ENCODE peak calls at places on chromosomes 16 and 17, in six cellular contexts. E, Z, T, G, W and Y are unnamed samples. For H3K9me3 and H3K4me1, the result is how much of the 10 kb centered on the place peaks cover.

GRCh38 chr17:10114931-10115535 is 83.4 kb downstream of the GAS7 start:
- DNase-seq in T (peak), W (peak), E (peak), G (no peak), Z (peak), Y (peak)

GRCh38 chr17:81394831-81395599 is at the start of gene BAHCC1:
- DNase-seq in E (no peak), T (peak), Z (peak), G (peak), W (peak), Y (peak)

GRCh38 chr16:87836844-87837581 is 32.3 kb downstream of the SLC7A5 start:
- DNase-seq in W (no peak), E (no peak), Z (no peak), G (no peak), T (no peak), Y (no peak)

GRCh38 chr17:78257810-78258322 is 26.4 kb downstream of the TMEM235 start:
- DNase-seq in W (peak), Z (no peak), E (no peak), G (peak), T (peak), Y (no peak)

GRCh38 chr17:79647456-79647915 is 36.6 kb upstream of the RBFOX3 start:
- DNase-seq in Z (peak), T (no peak), E (no peak), G (no peak), W (no peak), Y (no peak)

GRCh38 chr16:66731101-66731500 is 20.3 kb downstream of the DYNC1LI2 start:
- DNase-seq in E (no peak), G (no peak), T (no peak), W (peak), Z (no peak), Y (no peak)

GRCh38 chr16:86428729-86429472 is 81.4 kb upstream of the FOXF1 start:
- DNase-seq in Z (no peak), W (no peak), E (peak), G (no peak), T (no peak), Y (peak)

GRCh38 chr17:33200587-33200986 is 92.5 kb downstream of the ASIC2 start:
- DNase-seq in T (peak), G (no peak), Z (no peak), E (no peak), W (no peak), Y (no peak)

GRCh38 chr16:54829691-54830090 is 101.0 kb upstream of the IRX5 start:
- DNase-seq in W (no peak), T (no peak), G (no peak), Z (no peak), E (no peak), Y (no peak)

GRCh38 chr16:9845661-9846361 is 336.4 kb downstream of the GRIN2A start:
- DNase-seq in Z (no peak), G (no peak), T (no peak), E (no peak), W (no peak), Y (no peak)

GRCh38 chr17:9002610-9003354 is 18.5 kb upstream of the NTN1 start:
- DNase-seq in W (no peak), G (no peak), T (no peak), E (no peak), Z (no peak), Y (no peak)

GRCh38 chr16:724188-725040 is 1.8 kb downstream of the CCDC78 start:
- DNase-seq in T (no peak), W (peak), E (peak), G (no peak), Z (no peak), Y (peak)

GRCh38 chr17:28547096-28547622 is 5.3 kb downstream of the UNC119 start:
- DNase-seq in T (no peak), G (no peak), E (no peak), Z (no peak), W (no peak), Y (no peak)

GRCh38 chr17:81030726-81031570 is 4.0 kb upstream of the BAIAP2 start:
- DNase-seq in G (peak), W (no peak), Z (peak), E (no peak), T (no peak), Y (no peak)

GRCh38 chr17:22463110-22463850 is 771.0 kb downstream of the KCNJ18 start:
- DNase-seq in E (peak), W (no peak), T (no peak), G (no peak), Z (no peak), Y (no peak)

GRCh38 chr17:22461460-22462145 is 769.3 kb downstream of the KCNJ18 start:
- DNase-seq in T (no peak), G (no peak), E (no peak), Z (no peak), W (no peak), Y (no peak)

GRCh38 chr17:22460461-22461063 is 768.2 kb downstream of the KCNJ18 start:
- DNase-seq in G (no peak), Z (no peak), T (no peak), W (no peak), E (no peak), Y (no peak)

GRCh38 chr17:22462461-22462860 is 770.1 kb downstream of the KCNJ18 start:
- DNase-seq in T (no peak), W (no peak), E (peak), G (no peak), Z (no peak), Y (no peak)

GRCh38 chr17:22459331-22459952 is 767.1 kb downstream of the KCNJ18 start:
- DNase-seq in E (no peak), G (no peak), T (no peak), W (no peak), Z (no peak), Y (no peak)
- H3K9me3 ChIP-seq in E (under half), G (under half), T (under half), W (under half), Z (under half), Y (under half)

GRCh38 chr17:11622468-11622867 is 24.2 kb downstream of the DNAH9 start:
- DNase-seq in E (no peak), T (no peak), G (no peak), W (no peak), Z (no peak), Y (no peak)

GRCh38 chr17:11624968-11625367 is 26.7 kb downstream of the DNAH9 start:
- DNase-seq in E (no peak), W (no peak), T (no peak), Z (no peak), G (no peak), Y (no peak)

DNA sequence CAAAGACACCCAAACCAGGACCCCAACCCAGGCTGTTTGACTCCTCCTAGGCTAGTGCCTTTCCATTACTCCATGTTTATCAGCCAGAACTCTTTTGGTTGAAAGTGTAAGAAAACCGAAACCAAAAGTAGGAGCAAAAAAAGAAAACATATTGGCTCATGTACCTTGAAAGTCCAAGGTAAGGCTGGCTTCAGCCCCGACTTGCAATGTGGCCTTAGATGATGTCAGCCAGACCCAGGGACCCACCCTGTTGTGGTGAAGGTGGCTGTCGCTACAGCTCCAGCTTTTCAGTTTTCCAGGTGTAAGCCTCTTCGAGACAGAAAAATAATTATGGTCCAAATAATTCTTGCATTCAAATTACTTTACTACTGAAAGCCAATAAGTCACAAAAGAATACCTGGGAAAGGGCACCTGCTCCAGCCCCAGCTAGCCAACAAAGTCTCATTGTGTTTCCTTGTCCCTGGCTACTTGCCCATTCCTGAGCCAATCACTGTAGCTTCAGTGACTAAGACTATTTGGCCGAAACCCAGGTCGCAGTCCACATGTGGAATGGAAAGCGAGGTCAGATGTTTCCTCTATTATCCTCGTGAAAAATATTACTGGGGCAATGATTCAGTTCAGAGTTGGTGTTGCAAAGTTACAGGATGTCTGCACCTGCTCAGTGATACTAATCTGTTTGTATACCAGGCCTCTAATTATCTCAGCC is 20.7 kb downstream of the DNAH9 start:
- DNase-seq in T (no peak), Z (no peak), W (no peak), E (no peak), G (no peak), Y (peak)
- H3K4me1 ChIP-seq in T (under half), Z (under half), W (under half), E (under half), G (under half), Y (under half)

DNA sequence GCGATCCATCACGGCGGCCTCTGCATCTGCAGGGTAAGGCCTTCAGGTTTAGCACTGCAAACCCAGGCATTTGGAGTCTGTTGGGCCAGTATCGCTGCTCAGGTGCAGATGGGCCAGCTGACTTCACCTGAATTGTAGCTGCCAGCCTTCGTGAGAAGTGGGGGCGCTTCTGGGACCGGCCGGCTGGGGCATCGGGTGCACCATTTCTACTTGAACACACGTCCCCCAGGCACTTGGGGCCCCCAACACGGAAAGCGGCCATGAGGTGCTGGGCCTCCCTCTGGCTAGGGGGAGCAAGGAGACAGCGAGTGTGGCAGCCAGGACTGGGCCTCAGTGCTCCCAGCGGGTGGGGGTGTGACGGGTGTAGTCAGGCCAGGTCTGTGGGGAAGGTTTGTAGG is 767.6 kb downstream of the KCNJ18 start:
- DNase-seq in E (no peak), G (no peak), Z (no peak), T (no peak), W (no peak), Y (no peak)
- H3K9me3 ChIP-seq in E (under half), G (under half), Z (under half), T (under half), W (under half), Y (under half)

DNA sequence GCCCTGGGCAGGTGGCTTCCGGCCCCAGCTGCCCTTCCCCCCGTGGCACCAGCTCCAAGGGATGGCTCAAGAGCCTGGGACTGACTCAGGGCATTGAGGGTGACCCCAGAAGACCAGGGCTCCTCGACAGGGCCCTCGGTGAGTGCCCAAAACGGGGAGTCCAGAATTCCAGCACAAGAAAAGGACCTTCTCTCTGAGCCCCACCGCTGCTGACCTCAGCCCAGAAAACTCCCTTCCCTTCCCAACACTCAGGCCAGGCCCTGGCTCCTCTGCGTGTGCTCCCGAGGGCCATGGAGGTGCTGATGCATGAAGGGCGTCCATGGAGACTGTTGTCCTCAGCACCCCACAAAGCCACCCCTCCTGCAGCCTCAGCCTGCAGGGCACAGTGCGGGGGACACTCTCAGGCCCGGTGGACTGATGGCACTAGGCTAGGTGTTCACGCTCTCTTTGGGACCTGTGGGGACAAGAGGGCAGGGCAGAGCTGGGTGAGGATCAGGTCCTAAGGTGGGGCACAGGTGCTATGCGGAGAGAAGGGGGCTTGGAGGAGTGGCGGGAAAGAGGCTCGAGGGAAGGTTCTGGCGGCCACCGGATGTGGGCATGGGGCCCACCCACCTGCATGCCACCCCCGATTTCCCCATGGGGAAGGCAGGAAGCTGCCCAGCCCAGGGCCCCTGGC is 4.3 kb upstream of the TSPOAP1 start:
- DNase-seq in G (no peak), T (no peak), W (no peak), Z (no peak), E (peak), Y (no peak)
- H3K4me1 ChIP-seq in G (under half), T (under half), W (under half), Z (under half), E (half or more), Y (under half)

GRCh38 chr17:22505660-22506059 is 813.3 kb downstream of the KCNJ18 start:
- DNase-seq in W (no peak), T (no peak), G (no peak), Z (no peak), E (no peak), Y (no peak)
- H3K9me3 ChIP-seq in W (half or more), T (under half), G (under half), Z (under half), E (under half), Y (under half)

DNA sequence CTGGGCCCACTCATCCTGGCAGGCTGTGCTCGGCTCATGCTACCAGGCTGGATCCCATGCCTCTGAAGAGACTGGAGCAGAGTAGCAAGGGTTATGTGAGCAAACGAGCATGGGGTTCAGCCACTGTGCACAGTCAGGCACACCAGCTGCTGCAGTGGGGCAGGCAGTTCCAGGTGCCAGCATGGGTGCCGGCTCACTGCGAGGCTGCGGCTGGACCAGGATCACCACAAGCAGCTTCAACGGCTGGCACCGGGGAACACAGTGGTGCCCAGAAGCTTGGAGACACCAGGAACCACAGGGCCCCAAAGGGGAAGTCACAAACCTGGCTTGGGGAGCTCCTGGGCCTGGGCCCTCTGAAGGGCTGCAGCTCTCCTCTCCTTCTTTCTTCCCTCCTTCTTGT is 45.8 kb upstream of the CLEC19A start:
- DNase-seq in W (no peak), T (no peak), E (no peak), Z (no peak), G (no peak), Y (no peak)
- H3K4me1 ChIP-seq in W (under half), T (under half), E (under half), Z (under half), G (under half), Y (under half)

GRCh38 chr17:22569459-22570143 is 877.3 kb downstream of the KCNJ18 start:
- DNase-seq in Z (no peak), G (no peak), E (no peak), W (no peak), T (no peak), Y (no peak)
- H3K9me3 ChIP-seq in Z (under half), G (under half), E (under half), W (under half), T (under half), Y (under half)

GRCh38 chr17:72407336-72408121 is 286.7 kb downstream of the SOX9 start:
- DNase-seq in Z (peak), W (no peak), E (peak), T (peak), G (peak), Y (peak)
- H3K4me1 ChIP-seq in Z (under half), W (under half), E (half or more), T (under half), G (under half), Y (under half)

GRCh38 chr16:82992826-82993225 is 366.1 kb downstream of the CDH13 start:
- DNase-seq in E (no peak), G (no peak), T (no peak), Z (no peak), W (no peak), Y (no peak)
- H3K9me3 ChIP-seq in E (under half), G (under half), T (under half), Z (under half), W (under half), Y (under half)